ENCODE peak calls at places on chromosomes 6 and 20, in nine cellular contexts. M, P, Q, H, V, Z, N, I and X are unnamed samples.

GRCh38 chr6:145704153-145704781 is 31.1 kb downstream of the EPM2A start:
- DNase-seq in P (no peak), N (no peak), Q (no peak), Z (no peak), H (no peak), I (no peak), V (no peak), M (no peak), X (no peak)

GRCh38 chr20:4341804-4342560 is 326.6 kb upstream of the RNF24 start:
- DNase-seq in H (no peak), N (no peak), Q (no peak), P (no peak), M (no peak), V (no peak), Z (no peak), I (no peak), X (no peak)

GRCh38 chr20:53413188-53413631 is 180.4 kb downstream of the ZNF217 start:
- DNase-seq in H (peak), V (peak), N (peak), Z (peak), I (peak), Q (peak), P (no peak), M (peak), X (peak)

GRCh38 chr6:141682391-141682790 is 450.3 kb upstream of the GJE1 start:
- DNase-seq in N (no peak), Q (no peak), V (no peak), Z (no peak), I (no peak), P (no peak), H (no peak), M (no peak), X (no peak)

GRCh38 chr6:38273325-38273724 is 366.4 kb downstream of the BTBD9 start:
- DNase-seq in M (no peak), Q (no peak), Z (no peak), N (no peak), P (no peak), H (no peak), V (no peak), I (no peak), X (no peak)

GRCh38 chr20:63159826-63160640 is 55.9 kb downstream of the YTHDF1 start:
- DNase-seq in P (no peak), H (no peak), N (no peak), I (no peak), Z (no peak), Q (no peak), V (no peak), M (no peak), X (no peak)

GRCh38 chr20:17530716-17531536 is at the start of gene BFSP1:
- DNase-seq in V (peak), I (peak), M (peak), H (peak), Q (peak), Z (peak), N (peak), P (no peak), X (peak)

GRCh38 chr20:23907579-23907978 is 28.0 kb upstream of the CST5 start:
- DNase-seq in V (no peak), H (no peak), P (no peak), M (no peak), Q (no peak), Z (no peak), I (no peak), N (no peak), X (no peak)

GRCh38 chr6:143037470-143037869 is 23.2 kb upstream of the AIG1 start:
- DNase-seq in I (no peak), Q (no peak), P (no peak), M (no peak), H (no peak), V (no peak), Z (no peak), N (no peak), X (no peak)

GRCh38 chr6:89021629-89022028 is 58.2 kb upstream of the RNGTT start:
- DNase-seq in Q (no peak), I (no peak), N (no peak), V (no peak), H (no peak), M (no peak), P (no peak), Z (no peak), X (no peak)

GRCh38 chr6:16854986-16855385 is 93.7 kb upstream of the ATXN1 start:
- DNase-seq in M (no peak), Q (no peak), H (no peak), V (no peak), N (no peak), Z (no peak), I (peak), P (no peak), X (no peak)

GRCh38 chr6:11614534-11615213 is 77.1 kb downstream of the TMEM170B start:
- DNase-seq in Z (no peak), M (no peak), I (no peak), Q (no peak), P (no peak), N (no peak), V (no peak), H (no peak), X (no peak)